ENCODE peak calls at places on chromosomes 3 and 15, in seven cellular contexts. One of them, this sample, is unnamed.

GRCh38 chr15:101709466-101709865 is 14.8 kb downstream of the TARS3 start:
- DNase-seq in IMR-90: no peak
- DNase-seq in tibial artery: no peak
- DNase-seq in coronary artery: no peak
- DNase-seq in small intestine: no peak
- DNase-seq in psoas muscle: no peak
- DNase-seq in spleen: no peak
- DNase-seq in this sample: no peak

GRCh38 chr3:104402902-104403301 is 963.8 kb upstream of the ALCAM start:
- DNase-seq in small intestine: no peak
- DNase-seq in tibial artery: no peak
- DNase-seq in spleen: no peak
- DNase-seq in IMR-90: no peak
- DNase-seq in psoas muscle: no peak
- DNase-seq in coronary artery: no peak
- DNase-seq in this sample: no peak

GRCh38 chr3:113828605-113829004 is 10.0 kb upstream of the GRAMD1C start:
- DNase-seq in psoas muscle: no peak
- DNase-seq in tibial artery: no peak
- DNase-seq in spleen: no peak
- DNase-seq in IMR-90: no peak
- DNase-seq in coronary artery: no peak
- DNase-seq in small intestine: no peak
- DNase-seq in this sample: no peak

GRCh38 chr15:37059051-37059450 is 41.3 kb downstream of the MEIS2 start:
- DNase-seq in psoas muscle: no peak
- DNase-seq in spleen: no peak
- DNase-seq in tibial artery: no peak
- DNase-seq in coronary artery: no peak
- DNase-seq in IMR-90: peak
- DNase-seq in small intestine: no peak
- DNase-seq in this sample: no peak

GRCh38 chr15:88704791-88705768 is 66.3 kb downstream of the ISG20 start:
- DNase-seq in tibial artery: peak
- DNase-seq in psoas muscle: peak
- DNase-seq in IMR-90: no peak
- DNase-seq in small intestine: peak
- DNase-seq in coronary artery: peak
- DNase-seq in spleen: no peak
- DNase-seq in this sample: no peak

GRCh38 chr3:25940935-25941334 is 151.0 kb downstream of the OXSM start:
- DNase-seq in spleen: no peak
- DNase-seq in psoas muscle: no peak
- DNase-seq in coronary artery: no peak
- DNase-seq in small intestine: no peak
- DNase-seq in IMR-90: no peak
- DNase-seq in tibial artery: no peak
- DNase-seq in this sample: no peak

GRCh38 chr3:151012753-151013152 is 40.2 kb upstream of the CLRN1 start:
- DNase-seq in IMR-90: no peak
- DNase-seq in spleen: no peak
- DNase-seq in coronary artery: no peak
- DNase-seq in tibial artery: no peak
- DNase-seq in psoas muscle: no peak
- DNase-seq in small intestine: no peak
- DNase-seq in this sample: no peak

GRCh38 chr15:51092480-51092879 is 2.2 kb downstream of the TNFAIP8L3 start:
- DNase-seq in small intestine: no peak
- DNase-seq in coronary artery: no peak
- DNase-seq in psoas muscle: no peak
- DNase-seq in tibial artery: no peak
- DNase-seq in IMR-90: no peak
- DNase-seq in spleen: no peak
- DNase-seq in this sample: no peak

GRCh38 chr3:71419369-71419768 is 164.2 kb downstream of the FOXP1 start:
- DNase-seq in coronary artery: no peak
- DNase-seq in IMR-90: no peak
- DNase-seq in spleen: no peak
- DNase-seq in tibial artery: no peak
- DNase-seq in psoas muscle: no peak
- DNase-seq in small intestine: no peak
- DNase-seq in this sample: no peak

GRCh38 chr3:88807471-88808090 is 299.8 kb upstream of the EPHA3 start:
- DNase-seq in coronary artery: no peak
- DNase-seq in IMR-90: peak
- DNase-seq in tibial artery: no peak
- DNase-seq in spleen: no peak
- DNase-seq in psoas muscle: no peak
- DNase-seq in small intestine: no peak
- DNase-seq in this sample: no peak

GRCh38 chr3:88150371-88150770 is 612 bp downstream of the C3orf38 start:
- DNase-seq in psoas muscle: no peak
- DNase-seq in coronary artery: no peak
- DNase-seq in spleen: no peak
- DNase-seq in IMR-90: no peak
- DNase-seq in small intestine: no peak
- DNase-seq in tibial artery: no peak
- DNase-seq in this sample: peak

GRCh38 chr3:134249935-134250716 is 533 bp downstream of the RYK start:
- DNase-seq in psoas muscle: peak
- DNase-seq in tibial artery: peak
- DNase-seq in IMR-90: peak
- DNase-seq in coronary artery: peak
- DNase-seq in spleen: peak
- DNase-seq in small intestine: peak
- DNase-seq in this sample: peak

GRCh38 chr3:33848624-33849347 is 50.4 kb downstream of the PDCD6IP start:
- DNase-seq in spleen: no peak
- DNase-seq in psoas muscle: no peak
- DNase-seq in small intestine: no peak
- DNase-seq in coronary artery: no peak
- DNase-seq in tibial artery: no peak
- DNase-seq in IMR-90: no peak
- DNase-seq in this sample: no peak

GRCh38 chr3:188153949-188154757 is at the start of gene LPP:
- DNase-seq in small intestine: peak
- DNase-seq in spleen: peak
- DNase-seq in coronary artery: peak
- DNase-seq in IMR-90: peak
- DNase-seq in psoas muscle: peak
- DNase-seq in tibial artery: peak
- DNase-seq in this sample: peak

GRCh38 chr3:197381371-197381770 is 83.0 kb upstream of the DLG1 start:
- DNase-seq in psoas muscle: no peak
- DNase-seq in coronary artery: no peak
- DNase-seq in spleen: no peak
- DNase-seq in small intestine: no peak
- DNase-seq in tibial artery: no peak
- DNase-seq in IMR-90: no peak
- DNase-seq in this sample: no peak

GRCh38 chr3:18572809-18573208 is 147.7 kb upstream of the SATB1 start:
- DNase-seq in coronary artery: no peak
- DNase-seq in small intestine: no peak
- DNase-seq in psoas muscle: no peak
- DNase-seq in spleen: no peak
- DNase-seq in tibial artery: no peak
- DNase-seq in IMR-90: no peak
- DNase-seq in this sample: no peak

GRCh38 chr15:88482263-88482662 is 14.8 kb downstream of the MRPS11 start:
- DNase-seq in coronary artery: no peak
- DNase-seq in tibial artery: no peak
- DNase-seq in IMR-90: no peak
- DNase-seq in psoas muscle: no peak
- DNase-seq in spleen: no peak
- DNase-seq in small intestine: no peak
- DNase-seq in this sample: no peak

GRCh38 chr15:34119291-34119690 is 17.4 kb downstream of the PGBD4 start:
- DNase-seq in coronary artery: no peak
- DNase-seq in psoas muscle: no peak
- DNase-seq in tibial artery: no peak
- DNase-seq in IMR-90: no peak
- DNase-seq in spleen: no peak
- DNase-seq in small intestine: no peak
- DNase-seq in this sample: no peak

DNA sequence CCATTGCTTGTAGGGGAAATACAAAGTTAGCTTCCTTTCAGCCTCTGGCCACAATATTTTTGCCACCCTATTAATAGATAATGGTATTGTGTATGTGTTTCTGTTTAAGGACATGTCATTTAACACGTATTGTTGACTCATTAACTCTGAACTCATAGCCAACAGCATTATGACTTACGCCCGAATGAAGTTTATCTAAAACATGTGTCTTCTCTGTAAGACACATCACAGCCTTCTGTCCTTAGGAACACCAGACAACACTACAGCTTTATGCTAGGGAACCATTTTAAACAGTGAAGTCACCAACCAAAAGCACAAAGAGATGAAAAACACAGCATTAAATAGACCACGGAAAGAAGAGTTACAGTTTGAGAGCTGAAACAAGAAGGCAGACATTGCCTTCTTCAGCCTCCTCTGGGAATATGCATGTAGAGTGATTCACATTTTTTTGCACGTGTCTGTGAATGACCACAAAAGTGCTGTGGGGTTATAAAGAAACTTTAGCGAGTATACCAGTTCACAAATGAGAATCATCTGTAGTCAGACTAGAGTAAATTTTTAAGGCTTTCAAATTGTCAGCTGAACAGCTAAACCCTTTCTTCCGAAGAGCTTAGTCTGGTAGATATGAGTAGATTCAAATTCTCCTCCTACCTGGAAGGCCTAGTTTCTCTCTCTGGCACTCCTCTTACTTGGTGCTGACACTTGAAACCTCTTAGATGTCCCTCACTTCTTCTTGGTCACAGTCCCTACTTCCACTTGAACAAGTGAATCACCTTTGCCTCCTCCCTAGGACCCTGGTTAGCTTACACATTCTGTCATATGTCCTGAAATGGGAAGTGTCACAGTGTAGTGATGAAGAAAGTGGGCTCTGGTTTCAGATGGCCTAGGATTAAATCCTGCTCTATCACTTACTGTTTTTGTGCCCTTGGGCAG is 32.2 kb downstream of the MCTP2 start:
- DNase-seq in psoas muscle: no peak
- DNase-seq in IMR-90: peak
- DNase-seq in tibial artery: no peak
- DNase-seq in coronary artery: no peak
- DNase-seq in spleen: no peak
- DNase-seq in small intestine: no peak
- DNase-seq in this sample: no peak
- H3K4me3 ChIP-seq in psoas muscle: no peak
- H3K4me3 ChIP-seq in IMR-90: no peak
- H3K4me3 ChIP-seq in tibial artery: no peak
- H3K4me3 ChIP-seq in coronary artery: no peak
- H3K4me3 ChIP-seq in spleen: no peak
- H3K4me3 ChIP-seq in small intestine: no peak
- H3K4me3 ChIP-seq in this sample: no peak

DNA sequence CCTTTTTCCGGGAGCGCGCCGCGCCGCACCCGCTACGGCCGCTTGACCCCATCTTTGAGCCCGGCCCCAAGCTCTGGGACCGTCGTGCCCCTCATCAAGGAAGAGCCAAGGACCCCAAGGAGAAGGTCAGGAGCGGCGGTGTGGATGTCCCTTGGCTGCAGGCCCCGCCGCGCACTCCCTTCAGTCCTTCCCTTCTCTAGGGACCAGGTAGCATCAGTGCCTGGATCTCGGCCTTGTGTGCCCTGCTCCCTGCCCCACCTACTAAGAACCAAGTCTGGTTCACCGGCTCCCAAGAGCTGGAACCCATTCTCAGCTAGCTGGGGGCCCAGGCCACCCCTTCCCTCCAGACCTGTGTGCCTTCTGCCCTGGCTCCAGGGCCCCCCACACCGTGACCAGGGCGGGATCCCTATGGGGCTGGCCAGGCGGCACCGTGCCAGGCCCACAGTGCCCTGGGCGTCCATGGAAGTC is 69.3 kb upstream of the CGNL1 start:
- DNase-seq in coronary artery: peak
- DNase-seq in IMR-90: no peak
- DNase-seq in small intestine: no peak
- DNase-seq in spleen: no peak
- DNase-seq in tibial artery: no peak
- DNase-seq in psoas muscle: no peak
- DNase-seq in this sample: no peak
- H3K4me3 ChIP-seq in coronary artery: peak
- H3K4me3 ChIP-seq in IMR-90: no peak
- H3K4me3 ChIP-seq in small intestine: no peak
- H3K4me3 ChIP-seq in spleen: peak
- H3K4me3 ChIP-seq in tibial artery: peak
- H3K4me3 ChIP-seq in psoas muscle: peak
- H3K4me3 ChIP-seq in this sample: no peak

GRCh38 chr3:46538803-46539442 is 27.2 kb downstream of the LRRC2 start:
- DNase-seq in coronary artery: no peak
- DNase-seq in small intestine: peak
- DNase-seq in spleen: peak
- DNase-seq in tibial artery: peak
- DNase-seq in IMR-90: peak
- DNase-seq in psoas muscle: peak
- DNase-seq in this sample: peak

GRCh38 chr3:46537789-46538188 is 28.3 kb downstream of the LRRC2 start:
- DNase-seq in IMR-90: no peak
- DNase-seq in tibial artery: no peak
- DNase-seq in spleen: no peak
- DNase-seq in coronary artery: no peak
- DNase-seq in small intestine: no peak
- DNase-seq in psoas muscle: no peak
- DNase-seq in this sample: no peak

GRCh38 chr3:46535746-46536145 is 30.4 kb downstream of the LRRC2 start:
- DNase-seq in IMR-90: no peak
- DNase-seq in coronary artery: no peak
- DNase-seq in spleen: no peak
- DNase-seq in tibial artery: no peak
- DNase-seq in small intestine: no peak
- DNase-seq in psoas muscle: no peak
- DNase-seq in this sample: no peak

GRCh38 chr3:46536758-46537157 is 29.3 kb downstream of the LRRC2 start:
- DNase-seq in IMR-90: no peak
- DNase-seq in coronary artery: no peak
- DNase-seq in tibial artery: no peak
- DNase-seq in spleen: no peak
- DNase-seq in psoas muscle: peak
- DNase-seq in small intestine: no peak
- DNase-seq in this sample: no peak

DNA sequence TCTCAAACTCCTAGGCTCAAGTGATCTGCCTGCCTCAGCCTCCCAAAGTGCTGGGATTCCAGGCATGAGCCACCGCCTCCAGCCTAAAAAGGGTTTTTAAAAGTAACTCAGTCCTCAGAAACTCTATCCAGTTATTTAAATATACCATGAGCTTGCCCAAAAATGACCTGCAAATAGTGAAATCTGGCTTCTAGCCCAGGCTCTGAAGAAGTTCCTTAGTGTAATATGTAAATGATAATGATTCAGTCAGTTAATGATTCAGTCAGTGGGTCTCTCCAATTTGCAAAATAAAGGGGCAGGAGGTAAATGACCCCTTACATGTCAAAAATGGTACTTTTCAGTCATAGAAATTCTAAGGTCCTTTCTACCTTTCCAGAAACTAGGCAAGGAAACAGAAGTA is 28.8 kb downstream of the LRRC2 start:
- DNase-seq in small intestine: no peak
- DNase-seq in psoas muscle: no peak
- DNase-seq in IMR-90: peak
- DNase-seq in tibial artery: no peak
- DNase-seq in spleen: no peak
- DNase-seq in coronary artery: no peak
- DNase-seq in this sample: no peak
- H3K4me3 ChIP-seq in small intestine: no peak
- H3K4me3 ChIP-seq in psoas muscle: no peak
- H3K4me3 ChIP-seq in IMR-90: no peak
- H3K4me3 ChIP-seq in tibial artery: no peak
- H3K4me3 ChIP-seq in spleen: no peak
- H3K4me3 ChIP-seq in coronary artery: no peak
- H3K4me3 ChIP-seq in this sample: no peak

GRCh38 chr15:69324031-69324430 is 25.3 kb downstream of the PAQR5 start:
- DNase-seq in IMR-90: no peak
- DNase-seq in small intestine: no peak
- DNase-seq in spleen: no peak
- DNase-seq in coronary artery: no peak
- DNase-seq in tibial artery: no peak
- DNase-seq in psoas muscle: no peak
- DNase-seq in this sample: no peak
- H3K4me3 ChIP-seq in IMR-90: no peak
- H3K4me3 ChIP-seq in small intestine: no peak
- H3K4me3 ChIP-seq in spleen: no peak
- H3K4me3 ChIP-seq in coronary artery: no peak
- H3K4me3 ChIP-seq in tibial artery: no peak
- H3K4me3 ChIP-seq in psoas muscle: no peak
- H3K4me3 ChIP-seq in this sample: no peak